ENCODE peak calls at places on chromosome 4, in five cellular contexts. T is fibroblast of lung, M is AG04450, U is stomach, A is fibroblast of pulmonary artery. K is an unnamed sample.

GRCh38 chr4:96352051-96352517 is 512.2 kb downstream of the PDHA2 start:
- DNase-seq in A (peak; percentile 63), M (no peak), T (peak; percentile 23), U (no peak), K (peak; percentile 23)

GRCh38 chr4:140252144-140252741 is 98.3 kb upstream of the MAML3 start:
- DNase-seq in M (no peak), A (no peak), T (peak; percentile 32), U (peak; percentile 31), K (peak; percentile 54)

GRCh38 chr4:121642876-121643585 is 53.7 kb downstream of the ANXA5 start:
- DNase-seq in U (no peak), M (no peak), A (no peak), T (no peak), K (no peak)

GRCh38 chr4:111070390-111070789 is 447.5 kb upstream of the PITX2 start:
- DNase-seq in A (no peak), M (no peak), U (no peak), T (no peak), K (no peak)

GRCh38 chr4:44279469-44279868 is 169.1 kb downstream of the KCTD8 start:
- DNase-seq in A (no peak), T (no peak), U (no peak), M (no peak), K (no peak)

GRCh38 chr4:101753702-101754101 is 36.8 kb upstream of the BANK1 start:
- DNase-seq in M (no peak), U (no peak), T (no peak), A (peak; percentile 72), K (no peak)

GRCh38 chr4:80070880-80071620 is 2.0 kb downstream of the ANTXR2 start:
- DNase-seq in A (no peak), M (no peak), T (peak; percentile 36), U (no peak), K (no peak)

GRCh38 chr4:100492129-100492528 is 25.7 kb downstream of the EMCN start:
- DNase-seq in M (no peak), T (no peak), U (no peak), A (no peak), K (no peak)

GRCh38 chr4:86221076-86221475 is 138.8 kb downstream of the MAPK10 start:
- DNase-seq in U (no peak), M (no peak), T (no peak), A (no peak), K (no peak)

GRCh38 chr4:25160714-25161598 is 707 bp upstream of the SEPSECS start:
- DNase-seq in T (peak; percentile 68), M (no peak), A (peak; percentile 4), U (no peak), K (no peak)

GRCh38 chr4:64432674-64433073 is 23.4 kb upstream of the TECRL start:
- DNase-seq in T (no peak), M (no peak), A (no peak), U (no peak), K (no peak)

GRCh38 chr4:145340071-145340695 is 141.5 kb upstream of the SMAD1 start:
- DNase-seq in A (no peak), U (no peak), T (no peak), M (no peak), K (no peak)

GRCh38 chr4:7909966-7910720 is 29.5 kb downstream of the AFAP1 start:
- DNase-seq in M (no peak), T (peak; percentile 82), U (no peak), A (peak; percentile 82), K (no peak)

GRCh38 chr4:2339458-2340271 is 77.8 kb upstream of the MXD4 start:
- DNase-seq in U (peak; percentile 22), M (no peak), A (no peak), T (no peak), K (peak; percentile 15)

GRCh38 chr4:77014256-77014655 is 61.5 kb downstream of the CCNI start:
- DNase-seq in T (no peak), A (no peak), M (no peak), U (no peak), K (no peak)

GRCh38 chr4:142549726-142550463 is 296.2 kb downstream of the INPP4B start:
- DNase-seq in T (peak; percentile 52), U (no peak), A (peak; percentile 73), M (peak; percentile 23), K (no peak)

GRCh38 chr4:174521800-174522182 is 497 bp downstream of the HPGD start:
- DNase-seq in U (peak; percentile 54), A (no peak), M (no peak), T (no peak), K (peak; percentile 67)

GRCh38 chr4:113692809-113693411 is 68.6 kb downstream of the CAMK2D start:
- DNase-seq in A (no peak), M (no peak), T (no peak), U (no peak), K (no peak)
- H3K4me3 ChIP-seq in A (no peak overlapping the region), M (no peak overlapping the region), T (no peak overlapping the region), U (no peak overlapping the region), K (no peak overlapping the region)

GRCh38 chr4:119623025-119623424 is 5.6 kb downstream of the PDE5A start:
- DNase-seq in A (peak; percentile 30), U (no peak), M (no peak), T (no peak), K (no peak)
- H3K4me3 ChIP-seq in A (no peak overlapping the region), U (no peak overlapping the region), M (peak overlapping the region; percentile 85), T (peak overlapping the region; percentile 100), K (no peak overlapping the region)

GRCh38 chr4:78777556-78777900 is 1.4 kb downstream of the BMP2K start:
- DNase-seq in T (no peak), A (no peak), M (no peak), U (no peak), K (no peak)
- H3K4me3 ChIP-seq in T (peak overlapping the region; percentile 93), A (peak overlapping the region; percentile 88), M (peak overlapping the region; percentile 83), U (peak overlapping the region; percentile 94), K (peak overlapping the region; percentile 76)

GRCh38 chr4:176274441-176274840 is 5.4 kb upstream of the ASB5 start:
- DNase-seq in A (no peak), T (peak; percentile 73), U (no peak), M (no peak), K (no peak)
- H3K4me3 ChIP-seq in A (no peak overlapping the region), T (no peak overlapping the region), U (no peak overlapping the region), M (no peak overlapping the region), K (no peak overlapping the region)

DNA sequence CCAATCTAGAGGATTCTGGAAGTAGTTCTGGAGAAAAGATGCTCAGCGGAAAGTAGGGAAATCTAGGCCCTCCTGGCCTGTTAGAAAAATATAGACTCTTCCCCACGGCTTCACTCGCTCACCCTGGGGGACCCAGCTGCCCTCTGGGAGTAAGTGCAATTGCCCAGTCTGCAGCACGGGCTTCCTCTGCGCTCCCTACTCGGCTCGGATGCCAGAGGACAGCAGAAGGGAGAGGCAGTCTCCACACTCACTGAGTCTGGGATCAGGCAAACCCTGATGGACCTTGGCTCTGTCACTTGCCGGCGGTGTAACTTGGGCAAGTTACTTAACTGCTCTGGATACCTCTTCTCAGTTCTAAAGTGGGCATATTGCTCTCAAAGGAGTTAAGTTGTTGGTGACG is 2.1 kb downstream of the SHISA3 start:
- DNase-seq in A (no peak), T (no peak), M (no peak), U (no peak), K (no peak)
- H3K4me3 ChIP-seq in A (peak overlapping the region; percentile 65), T (peak overlapping the region; percentile 63), M (peak overlapping the region; percentile 7), U (peak overlapping the region; percentile 61), K (no peak overlapping the region)

DNA sequence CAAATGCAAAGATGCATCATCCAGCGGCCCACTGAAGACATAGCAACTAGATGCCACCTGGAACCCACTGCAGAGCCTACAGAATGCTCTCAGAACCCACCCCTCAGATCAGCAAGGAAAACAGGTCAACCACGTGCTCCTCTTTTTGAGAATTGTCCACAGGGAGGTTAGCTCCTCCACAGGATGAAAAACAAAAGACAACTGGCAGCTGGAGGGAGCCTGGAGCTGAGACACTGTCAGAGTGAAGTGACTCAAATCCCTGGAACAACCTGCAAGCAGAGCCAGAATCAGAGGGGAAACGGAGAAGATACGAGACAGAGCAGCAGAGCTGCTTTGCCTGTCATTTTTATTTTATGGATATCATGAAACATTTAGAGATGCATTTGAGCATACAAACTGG is 277.6 kb downstream of the GASK1B start:
- DNase-seq in M (no peak), T (no peak), A (no peak), U (no peak), K (no peak)
- H3K4me3 ChIP-seq in M (no peak overlapping the region), T (no peak overlapping the region), A (no peak overlapping the region), U (no peak overlapping the region), K (no peak overlapping the region)